ENCODE peak calls at places on chromosomes 16 and 17, in seven cellular contexts. H is progenitor cell of endocrine pancreas; G is NCI-H345; B is AG09319; T is activated CD4-positive, alpha-beta T cell treated with anti-CD3 and anti-CD28 coated beads, Interleukin-2, amount 50 U/mL, for 1 hour; D is H9; L is C1 segment of cervical spinal cord. K is an unnamed sample.

GRCh38 chr16:74760007-74760767 is 14.4 kb downstream of the FA2H start:
- DNase-seq in H (no peak), G (no peak), B (no peak), T (no peak), D (no peak), L (no peak), K (no peak)

GRCh38 chr16:56673916-56674315 is 4.3 kb downstream of the MT1H start:
- DNase-seq in H (no peak), G (no peak), B (no peak), T (no peak), D (peak), L (no peak), K (no peak)

GRCh38 chr17:80791758-80792284 is 199.8 kb upstream of the CHMP6 start:
- DNase-seq in H (no peak), G (no peak), B (peak), T (peak), D (no peak), L (no peak), K (peak)

GRCh38 chr16:19831678-19832077 is 53.0 kb downstream of the GPRC5B start:
- DNase-seq in H (no peak), G (no peak), B (peak), T (no peak), D (no peak), L (no peak), K (peak)

GRCh38 chr17:51683291-51683690 is 422.9 kb downstream of the UTP18 start:
- DNase-seq in H (no peak), G (no peak), B (no peak), T (no peak), D (peak), L (no peak), K (no peak)

GRCh38 chr16:88943131-88943664 is 33.8 kb downstream of the CBFA2T3 start:
- DNase-seq in H (no peak), G (no peak), B (no peak), T (no peak), D (no peak), L (no peak), K (no peak)

GRCh38 chr17:45261577-45262515 is at the start of gene SPATA32:
- DNase-seq in H (peak), G (no peak), B (no peak), T (peak), D (peak), L (no peak), K (peak)

GRCh38 chr17:80375186-80375585 is 39.8 kb upstream of the ENDOV start:
- DNase-seq in H (no peak), G (no peak), B (no peak), T (no peak), D (no peak), L (no peak), K (no peak)

GRCh38 chr17:78653382-78653781 is 76.2 kb upstream of the DNAH17 start:
- DNase-seq in H (no peak), G (no peak), B (no peak), T (no peak), D (no peak), L (no peak), K (peak)

GRCh38 chr16:23509763-23510153 is 536 bp downstream of the GGA2 start:
- DNase-seq in H (no peak), G (no peak), B (no peak), T (peak), D (no peak), L (no peak), K (no peak)

GRCh38 chr16:60203525-60204124 is 1469.5 kb upstream of the GOT2 start:
- DNase-seq in H (no peak), G (no peak), B (peak), T (no peak), D (no peak), L (no peak), K (peak)

GRCh38 chr17:57899822-57900221 is 50.0 kb upstream of the MRPS23 start:
- DNase-seq in H (no peak), G (no peak), B (no peak), T (no peak), D (no peak), L (no peak), K (no peak)

GRCh38 chr17:14513835-14514234 is 213.0 kb downstream of the HS3ST3B1 start:
- DNase-seq in H (no peak), G (no peak), B (no peak), T (no peak), D (peak), L (no peak), K (no peak)

GRCh38 chr16:25817295-25817694 is 125.5 kb downstream of the HS3ST4 start:
- DNase-seq in H (no peak), G (no peak), B (no peak), T (no peak), D (no peak), L (no peak), K (no peak)

GRCh38 chr16:50248845-50249244 is 17.5 kb upstream of the ADCY7 start:
- DNase-seq in H (no peak), G (no peak), B (no peak), T (no peak), D (no peak), L (no peak), K (no peak)

GRCh38 chr17:79714129-79714528 is 16.6 kb upstream of the ENPP7 start:
- DNase-seq in H (no peak), G (no peak), B (no peak), T (no peak), D (no peak), L (no peak), K (no peak)

GRCh38 chr16:85916141-85916890 is 17.4 kb downstream of the IRF8 start:
- DNase-seq in H (no peak), G (no peak), B (no peak), T (no peak), D (no peak), L (no peak), K (no peak)

GRCh38 chr17:43701318-43701743 is 39.6 kb upstream of the MEOX1 start:
- DNase-seq in H (no peak), G (no peak), B (peak), T (no peak), D (no peak), L (no peak), K (peak)

GRCh38 chr17:81111066-81111465 is 54.2 kb upstream of the PVALEF start:
- DNase-seq in H (no peak), G (no peak), B (no peak), T (no peak), D (no peak), L (no peak), K (no peak)

GRCh38 chr16:16127469-16128116 is 95.7 kb downstream of the ABCC6 start:
- DNase-seq in H (peak), G (peak), B (peak), T (peak), D (peak), L (no peak), K (peak)

GRCh38 chr17:79482719-79483118 is 128.1 kb downstream of the RBFOX3 start:
- DNase-seq in H (no peak), G (no peak), B (no peak), T (no peak), D (peak), L (no peak), K (no peak)

GRCh38 chr16:86597880-86598606 is 19.7 kb downstream of the FOXL1 start:
- DNase-seq in H (no peak), G (no peak), B (no peak), T (no peak), D (no peak), L (no peak), K (peak)

GRCh38 chr16:18932243-18932997 is 6.2 kb upstream of the SMG1 start:
- DNase-seq in H (no peak), G (no peak), B (no peak), T (no peak), D (no peak), L (no peak), K (peak)

GRCh38 chr16:86826931-86827330 is 248.6 kb downstream of the FOXL1 start:
- DNase-seq in H (no peak), G (no peak), B (no peak), T (no peak), D (peak), L (no peak), K (no peak)

GRCh38 chr16:56970934-56971767 is 9.4 kb downstream of the CETP start:
- DNase-seq in H (no peak), G (no peak), B (no peak), T (no peak), D (no peak), L (no peak), K (no peak)

K was measured in AG20443.